ENCODE peak calls at places on chromosome 14, in six cellular contexts. S, G, Y, H, R and M are unnamed samples.

GRCh38 chr14:89351364-89351957 is 65.6 kb downstream of the FOXN3 start:
- DNase-seq in S (no peak), G (no peak), Y (peak; percentile 57), H (peak; percentile 87), R (no peak), M (no peak)

GRCh38 chr14:104588066-104588857 is 8.7 kb downstream of the C14orf180 start:
- DNase-seq in S (no peak), G (peak; percentile 67), Y (no peak), H (peak; percentile 18), R (no peak), M (no peak)

GRCh38 chr14:86035882-86036281 is 505.9 kb downstream of the FLRT2 start:
- DNase-seq in S (no peak), G (peak; percentile 19), Y (peak; percentile 39), H (peak; percentile 75), R (peak; percentile 4), M (no peak)

GRCh38 chr14:23160924-23161522 is 22.4 kb downstream of the SLC7A8 start:
- DNase-seq in S (no peak), G (no peak), Y (peak; percentile 94), H (peak; percentile 82), R (peak; percentile 85), M (no peak)

GRCh38 chr14:65991124-65991523 is 495.0 kb upstream of the CCDC196 start:
- DNase-seq in S (no peak), G (no peak), Y (no peak), H (no peak), R (no peak), M (no peak)

GRCh38 chr14:52314521-52315354 is 626 bp downstream of the PTGER2 start:
- DNase-seq in S (peak; percentile 27), G (peak; percentile 73), Y (peak; percentile 33), H (peak; percentile 56), R (no peak), M (no peak)

GRCh38 chr14:77424862-77425261 is 1.5 kb upstream of the NOXRED1 start:
- DNase-seq in S (no peak), G (no peak), Y (no peak), H (peak; percentile 63), R (no peak), M (no peak)

GRCh38 chr14:101704140-101704539 is 57.4 kb upstream of the PPP2R5C start:
- DNase-seq in S (no peak), G (no peak), Y (no peak), H (no peak), R (no peak), M (no peak)

GRCh38 chr14:104751539-104752337 is 1.2 kb upstream of the SIVA1 start:
- DNase-seq in S (no peak), G (peak; percentile 55), Y (peak; percentile 61), H (no peak), R (peak; percentile 63), M (no peak)

GRCh38 chr14:49971156-49972141 is 78.6 kb downstream of the ARF6 start:
- DNase-seq in S (no peak), G (no peak), Y (peak; percentile 66), H (no peak), R (peak; percentile 23), M (no peak)

DNA sequence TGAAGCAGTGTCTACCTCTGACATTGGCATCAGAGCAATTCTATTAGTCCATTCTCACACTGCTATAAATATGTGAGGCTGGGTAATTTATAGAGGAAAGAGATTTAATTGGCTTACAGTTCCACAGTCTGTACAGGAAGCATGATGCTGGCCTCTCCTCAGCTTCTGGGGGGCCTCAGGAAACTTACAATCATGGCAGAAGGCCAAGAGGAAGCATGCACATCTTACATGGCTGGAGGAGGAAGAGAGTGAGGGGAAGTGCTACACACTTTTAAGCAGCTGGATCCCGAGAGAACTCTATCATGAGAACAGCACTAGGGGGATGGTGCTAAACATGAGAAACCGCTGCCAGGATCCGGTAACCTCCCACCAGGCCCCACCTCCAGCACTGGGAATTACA is 25.7 kb upstream of the SEL1L start:
- DNase-seq in S (no peak), G (no peak), Y (peak; percentile 38), H (no peak), R (no peak), M (no peak)
- TF ChIP-seq REST in S (no peak), G (no peak), Y (no peak), H (no peak), R (no peak), M (no peak)

GRCh38 chr14:84090837-84091236 is 1439.1 kb upstream of the FLRT2 start:
- DNase-seq in S (no peak), G (no peak), Y (no peak), H (no peak), R (no peak), M (no peak)
- TF ChIP-seq REST in S (no peak), G (no peak), Y (no peak), H (no peak), R (no peak), M (no peak)

GRCh38 chr14:19906665-19907064 is 13.7 kb upstream of the OR4K5 start:
- DNase-seq in S (no peak), G (no peak), Y (no peak), H (no peak), R (no peak), M (no peak)

GRCh38 chr14:19911114-19911513 is 9.3 kb upstream of the OR4K5 start:
- DNase-seq in S (no peak), G (no peak), Y (no peak), H (no peak), R (no peak), M (no peak)
- TF ChIP-seq REST in S (no peak), G (no peak), Y (no peak), H (no peak), R (no peak), M (no peak)

GRCh38 chr14:79544671-79545070 is 666.6 kb downstream of the DIO2 start:
- DNase-seq in S (no peak), G (no peak), Y (no peak), H (no peak), R (no peak), M (no peak)
- TF ChIP-seq REST in S (no peak), G (no peak), Y (no peak), H (no peak), R (no peak), M (no peak)

GRCh38 chr14:74475678-74476077 is 17.4 kb downstream of the NPC2 start:
- DNase-seq in S (no peak), G (no peak), Y (no peak), H (no peak), R (no peak), M (no peak)

GRCh38 chr14:74478996-74479635 is 14.0 kb downstream of the NPC2 start:
- DNase-seq in S (peak; percentile 46), G (peak; percentile 67), Y (no peak), H (peak; percentile 78), R (peak; percentile 13), M (no peak)

GRCh38 chr14:74474376-74474775 is 18.7 kb downstream of the NPC2 start:
- DNase-seq in S (no peak), G (no peak), Y (no peak), H (no peak), R (no peak), M (no peak)

GRCh38 chr14:74476107-74476506 is 17.0 kb downstream of the NPC2 start:
- DNase-seq in S (no peak), G (no peak), Y (no peak), H (no peak), R (no peak), M (no peak)

DNA sequence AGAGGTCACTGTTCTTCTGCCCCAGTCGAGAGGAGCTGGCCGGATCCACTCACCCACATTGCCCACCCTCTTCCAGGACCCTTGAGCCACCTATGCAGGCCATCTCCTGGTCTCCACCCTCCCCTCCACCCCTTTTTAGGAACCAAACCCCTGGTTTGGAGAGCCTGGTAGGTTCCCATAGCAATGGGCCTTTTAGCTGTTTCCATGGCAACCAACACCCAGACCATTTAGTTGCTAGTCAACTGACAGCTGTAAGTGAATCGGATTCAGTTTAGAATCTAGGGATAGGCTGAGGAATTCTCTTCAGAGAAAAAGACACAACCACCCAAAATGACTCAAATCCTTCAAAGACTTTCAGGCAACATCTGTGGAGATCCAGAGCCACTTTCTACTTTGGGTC is 16.5 kb downstream of the NPC2 start:
- DNase-seq in S (no peak), G (no peak), Y (no peak), H (peak; percentile 70), R (no peak), M (no peak)
- TF ChIP-seq REST in S (no peak), G (no peak), Y (no peak), H (no peak), R (no peak), M (no peak)

DNA sequence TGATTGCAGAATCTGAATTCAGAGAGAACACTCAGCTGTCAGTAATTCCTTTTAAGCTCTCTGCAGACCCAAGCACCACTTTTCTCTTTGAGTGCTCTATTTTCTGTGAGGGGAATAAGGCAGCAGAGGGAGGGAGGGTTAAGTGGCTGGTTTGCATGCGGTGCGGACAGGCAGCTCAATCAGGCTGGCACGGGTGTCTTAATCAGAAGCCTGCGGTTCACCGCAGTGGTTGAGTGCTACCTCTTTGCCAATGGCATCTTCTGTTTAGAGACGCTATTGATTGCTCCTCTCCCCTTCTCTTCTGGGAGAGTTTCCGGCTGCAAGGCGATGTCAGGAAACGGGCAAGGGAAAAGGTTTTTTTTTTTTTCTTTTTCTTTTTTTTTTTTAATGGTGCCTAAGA is 533.6 kb upstream of the SEL1L start:
- DNase-seq in S (no peak), G (no peak), Y (no peak), H (no peak), R (no peak), M (no peak)
- TF ChIP-seq REST in S (no peak), G (no peak), Y (no peak), H (no peak), R (no peak), M (no peak)

DNA sequence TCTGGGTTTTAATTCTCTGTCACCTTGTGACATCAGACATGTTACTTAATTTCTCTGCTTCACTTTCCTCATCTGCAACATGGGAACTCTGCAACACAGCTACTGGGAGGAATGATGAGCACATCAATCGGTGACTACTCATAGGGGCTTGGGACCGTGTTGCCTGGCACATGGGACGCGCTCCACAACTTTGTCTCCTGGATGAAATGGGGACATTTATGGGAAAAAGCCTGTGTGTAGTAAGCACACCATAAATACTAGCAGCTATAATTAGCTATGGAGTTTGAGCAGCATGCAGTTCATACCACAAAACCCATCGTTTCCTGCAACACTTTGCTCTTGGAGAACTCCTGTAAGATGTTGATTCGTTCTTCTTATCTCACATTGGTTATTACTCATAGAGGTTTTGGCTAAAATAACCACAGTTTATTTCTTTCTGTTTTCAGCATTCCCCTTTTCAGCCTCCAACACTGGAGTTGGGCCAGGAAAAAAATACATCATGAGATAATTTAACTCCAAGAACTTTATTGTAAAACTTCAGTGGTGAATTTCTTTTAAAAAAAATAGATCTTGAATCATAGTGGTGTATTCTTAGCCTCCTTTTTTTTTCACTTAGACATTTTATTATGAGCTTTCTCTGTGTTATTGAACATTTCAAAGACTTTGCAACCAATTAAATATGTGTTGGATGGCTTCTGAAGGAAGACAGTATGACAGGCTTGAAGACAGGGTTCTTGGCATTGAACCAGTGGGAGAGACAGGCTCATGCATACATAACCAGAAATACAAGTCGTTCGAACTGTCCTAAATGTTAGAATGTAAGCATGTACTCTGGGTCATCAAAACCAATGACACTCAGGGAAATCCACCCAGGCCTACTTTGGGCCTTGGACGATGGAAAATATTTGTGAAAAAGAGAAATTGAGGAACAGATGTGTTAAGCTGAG is 72.7 kb downstream of the RIN3 start:
- DNase-seq in S (no peak), G (no peak), Y (peak; percentile 63), H (no peak), R (no peak), M (no peak)
- TF ChIP-seq REST in S (no peak), G (no peak), Y (no peak), H (no peak), R (no peak), M (no peak)